ENCODE peak calls at places on chromosomes 2 and 18, in seven cellular contexts. K, X, A, L, P, H and C are unnamed samples.

GRCh38 chr2:165044505-165045303 is 89.4 kb upstream of the SLC38A11 start:
- DNase-seq in P (no peak), A (no peak), K (no peak), X (no peak), L (no peak), H (no peak), C (no peak)

GRCh38 chr18:49874238-49874637 is 60.9 kb upstream of the ACAA2 start:
- DNase-seq in K (no peak), A (no peak), H (no peak), L (no peak), X (no peak), P (no peak), C (no peak)

GRCh38 chr2:64626963-64627760 is 26.6 kb downstream of the SERTAD2 start:
- DNase-seq in P (no peak), A (no peak), H (no peak), K (peak), L (peak), X (no peak), C (no peak)

GRCh38 chr2:42100696-42101585 is 53.1 kb downstream of the PKDCC start:
- DNase-seq in X (peak), A (peak), K (peak), L (peak), P (peak), H (no peak), C (peak)

GRCh38 chr2:16069663-16069932 is 129.2 kb downstream of the MYCN start:
- DNase-seq in L (no peak), P (no peak), K (no peak), A (no peak), X (no peak), H (no peak), C (no peak)

GRCh38 chr18:21820035-21820810 is 79.6 kb downstream of the MIB1 start:
- DNase-seq in L (peak), X (no peak), P (no peak), A (peak), H (no peak), K (no peak), C (no peak)

GRCh38 chr2:166127217-166128155 is at the start of gene SCN1A:
- DNase-seq in K (no peak), H (no peak), A (peak), L (peak), X (no peak), P (no peak), C (no peak)

GRCh38 chr2:222993920-222994650 is 57.9 kb upstream of the KCNE4 start:
- DNase-seq in H (peak), X (no peak), K (no peak), P (no peak), L (no peak), A (peak), C (no peak)

GRCh38 chr18:67144342-67144741 is 372.2 kb downstream of the DSEL start:
- DNase-seq in L (no peak), H (no peak), K (no peak), X (no peak), A (no peak), P (no peak), C (no peak)

GRCh38 chr2:15941970-15942710 is 1.8 kb downstream of the MYCN start:
- DNase-seq in A (no peak), H (no peak), K (no peak), X (no peak), L (peak), P (no peak), C (no peak)

GRCh38 chr2:101830555-101830954 is 133.0 kb downstream of the MAP4K4 start:
- DNase-seq in X (no peak), P (no peak), A (peak), H (no peak), K (no peak), L (no peak), C (no peak)

GRCh38 chr18:45723921-45724320 is at the start of gene SLC14A1:
- DNase-seq in H (no peak), K (no peak), X (no peak), L (no peak), P (no peak), A (no peak), C (no peak)

GRCh38 chr18:63850010-63850409 is 37.5 kb upstream of the SERPINB2 start:
- DNase-seq in A (peak), L (peak), X (no peak), H (no peak), K (peak), P (no peak), C (peak)

GRCh38 chr2:28437142-28437835 is 44.6 kb downstream of the FOSL2 start:
- DNase-seq in A (no peak), P (no peak), H (no peak), L (no peak), K (no peak), X (peak), C (peak)
- TF ChIP-seq CTCF in A (no peak), P (no peak), H (no peak), L (no peak), K (no peak), X (no peak), C (no peak)

DNA sequence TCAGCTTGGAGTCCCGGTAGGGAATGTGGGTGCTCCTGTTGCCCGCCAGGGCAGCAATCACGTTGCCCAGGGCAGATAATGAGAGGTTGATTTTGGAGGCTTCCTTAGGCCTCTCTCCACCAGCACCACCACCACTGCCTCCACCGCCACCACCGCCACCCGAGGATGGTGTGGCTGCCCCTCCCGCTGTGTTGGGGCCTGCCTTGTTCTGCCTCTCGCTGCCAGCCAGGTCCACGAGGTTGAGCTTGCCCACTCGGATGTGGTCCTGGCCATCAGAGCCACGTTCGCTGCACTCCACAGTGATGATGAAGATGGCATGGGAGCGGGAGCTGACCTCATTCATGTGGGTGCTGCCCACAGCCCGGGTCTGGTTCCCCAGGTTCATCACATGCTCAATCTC is 1.3 kb downstream of the KIF3C start:
- DNase-seq in P (no peak), X (no peak), L (no peak), A (no peak), H (no peak), K (no peak), C (no peak)
- TF ChIP-seq CTCF in P (no peak), X (no peak), L (no peak), A (no peak), H (no peak), K (no peak), C (no peak)

GRCh38 chr2:190319557-190320498 is at the start of gene HIBCH:
- DNase-seq in A (peak), L (peak), P (peak), H (peak), K (peak), X (peak), C (peak)
- TF ChIP-seq CTCF in A (peak), L (peak), P (no peak), H (no peak), K (peak), X (peak), C (peak)

DNA sequence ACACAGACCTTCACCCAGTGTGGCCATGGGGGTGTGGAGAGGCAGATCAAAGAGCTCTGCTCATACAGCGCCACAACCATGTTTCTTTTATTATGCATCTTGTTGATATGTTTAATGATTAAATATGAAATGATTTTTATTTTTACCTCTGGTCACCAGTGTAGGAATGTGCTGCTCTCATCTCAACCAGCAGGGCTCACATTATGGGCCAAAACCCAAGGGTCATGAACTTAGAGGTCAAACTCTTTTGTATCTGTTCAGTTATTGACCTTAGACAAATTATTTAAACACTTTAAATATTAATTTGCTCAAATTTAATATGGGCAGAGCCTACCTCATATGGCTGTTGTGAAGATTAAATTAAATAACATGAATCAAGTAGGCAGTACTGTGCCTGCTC is 386.2 kb downstream of the ALK start:
- DNase-seq in X (no peak), A (no peak), H (no peak), P (no peak), K (no peak), L (no peak), C (no peak)
- TF ChIP-seq CTCF in X (no peak), A (no peak), H (no peak), P (no peak), K (no peak), L (no peak), C (no peak)

GRCh38 chr18:58671122-58671940 is at the start of gene MALT1:
- DNase-seq in H (peak), A (peak), P (peak), L (peak), X (peak), K (peak), C (peak)
- TF ChIP-seq CTCF in H (no peak), A (no peak), P (no peak), L (peak), X (peak), K (peak), C (no peak)

GRCh38 chr2:186503827-186504606 is 18.0 kb downstream of the ZC3H15 start:
- DNase-seq in L (peak), H (no peak), X (no peak), K (no peak), P (no peak), A (peak), C (no peak)
- TF ChIP-seq CTCF in L (no peak), H (no peak), X (peak), K (peak), P (no peak), A (peak), C (peak)

GRCh38 chr2:219494952-219495530 is 3.6 kb upstream of the GMPPA start:
- DNase-seq in H (no peak), X (no peak), A (no peak), L (no peak), P (no peak), K (no peak), C (no peak)

GRCh38 chr2:219492575-219492974 is 6.1 kb upstream of the GMPPA start:
- DNase-seq in X (no peak), A (no peak), P (no peak), K (peak), L (peak), H (no peak), C (peak)

GRCh38 chr2:219490600-219491130 is 8.0 kb upstream of the GMPPA start:
- DNase-seq in A (no peak), X (no peak), L (no peak), H (no peak), P (no peak), K (no peak), C (peak)

GRCh38 chr2:219491278-219491967 is 7.3 kb upstream of the GMPPA start:
- DNase-seq in A (no peak), K (no peak), L (no peak), P (no peak), X (no peak), H (no peak), C (no peak)

GRCh38 chr2:219493086-219493485 is 5.6 kb upstream of the GMPPA start:
- DNase-seq in H (no peak), A (no peak), K (no peak), X (no peak), L (no peak), P (no peak), C (no peak)
- TF ChIP-seq CTCF in H (no peak), A (no peak), K (no peak), X (no peak), L (no peak), P (no peak), C (no peak)

DNA sequence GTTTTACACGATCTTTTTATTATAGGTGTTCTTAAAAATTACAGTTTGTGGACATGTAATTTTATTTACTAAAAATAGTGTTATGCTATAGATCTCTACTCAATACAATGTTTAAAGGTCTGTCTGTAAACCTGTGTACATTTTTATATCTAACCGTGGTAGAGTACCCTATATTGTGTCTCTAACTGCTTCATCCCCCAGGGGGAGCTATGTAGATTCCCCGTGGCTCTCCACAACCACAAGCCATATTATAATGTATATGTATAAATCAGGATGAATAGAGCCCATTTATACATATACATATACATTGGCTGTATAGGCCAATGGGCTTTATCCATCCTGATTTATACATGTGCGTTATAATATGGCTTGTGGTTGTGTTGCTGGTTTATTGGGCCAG is 59.4 kb downstream of the ADAM23 start:
- DNase-seq in K (no peak), X (no peak), H (no peak), L (no peak), A (no peak), P (no peak), C (no peak)
- TF ChIP-seq CTCF in K (peak), X (no peak), H (no peak), L (peak), A (no peak), P (no peak), C (no peak)

GRCh38 chr2:68466361-68466777 is 725 bp downstream of the FBXO48 start:
- DNase-seq in A (peak), K (no peak), H (no peak), L (no peak), X (no peak), P (no peak), C (peak)
- TF ChIP-seq CTCF in A (peak), K (no peak), H (no peak), L (no peak), X (no peak), P (no peak), C (no peak)

DNA sequence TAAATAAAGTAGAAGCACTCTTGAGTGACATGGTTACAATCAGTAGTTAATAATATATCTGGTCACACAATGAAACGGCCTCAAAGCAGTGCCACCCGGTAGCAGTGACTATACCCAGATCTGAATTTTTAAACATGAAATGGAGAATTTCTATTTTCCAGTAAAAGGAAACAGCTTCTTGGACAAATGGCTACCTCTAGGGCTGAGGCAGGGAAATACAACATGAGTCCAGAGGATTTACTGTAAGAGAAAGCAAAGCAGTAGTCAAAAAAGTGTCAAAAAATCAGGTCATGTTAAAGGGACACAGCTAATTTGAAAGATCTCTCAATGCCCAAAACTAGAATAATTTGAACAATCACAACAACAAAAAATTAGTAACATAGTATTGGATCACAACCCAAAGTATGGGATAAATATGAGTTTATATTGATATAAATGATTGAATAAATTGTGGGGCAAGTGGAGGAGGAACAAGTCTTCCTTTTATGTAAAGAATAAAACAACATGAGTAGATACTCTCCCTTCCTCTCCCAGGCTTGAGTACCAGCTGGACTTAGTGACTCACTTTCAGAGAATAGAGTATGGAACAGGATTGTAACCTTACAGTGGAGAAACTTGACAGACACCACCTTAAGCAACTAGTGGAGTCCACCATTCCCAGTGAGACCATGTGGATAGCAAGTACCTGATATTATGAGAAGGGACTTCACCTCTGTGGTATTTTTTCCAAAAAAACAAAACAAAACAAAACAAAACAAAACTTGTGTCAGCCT is 180.8 kb downstream of the MBD2 start:
- DNase-seq in H (no peak), A (peak), L (no peak), P (no peak), K (no peak), X (no peak), C (no peak)
- TF ChIP-seq CTCF in H (no peak), A (peak), L (no peak), P (no peak), K (peak), X (no peak), C (no peak)